ENCODE peak calls at places on chromosomes 5 and 9, in seven cellular contexts. Z, U, F, O, Q, R and Y are unnamed samples.

GRCh38 chr9:98869866-98870265 is 62.4 kb downstream of the GALNT12 start:
- DNase-seq in O (no peak), Z (no peak), R (no peak), Q (no peak), F (no peak), U (no peak), Y (no peak)

GRCh38 chr5:65209341-65209740 is 272.4 kb downstream of the ADAMTS6 start:
- DNase-seq in F (peak; percentile 77), Z (no peak), U (no peak), Q (peak; percentile 95), R (no peak), O (no peak), Y (no peak)

GRCh38 chr5:124660229-124661093 is 86.0 kb downstream of the ZNF608 start:
- DNase-seq in O (no peak), R (peak; percentile 83), U (peak; percentile 66), Q (peak; percentile 78), F (peak; percentile 65), Z (no peak), Y (no peak)

GRCh38 chr9:95552814-95553546 is 36.2 kb upstream of the PTCH1 start:
- DNase-seq in Z (no peak), Q (no peak), U (peak; percentile 46), F (no peak), O (no peak), R (peak; percentile 78), Y (no peak)

GRCh38 chr5:169801324-169801777 is 164.3 kb downstream of the DOCK2 start:
- DNase-seq in Z (no peak), Q (peak; percentile 75), F (peak; percentile 36), R (no peak), U (no peak), O (no peak), Y (no peak)

GRCh38 chr5:65611524-65611923 is 12.6 kb downstream of the TRIM23 start:
- DNase-seq in U (peak; percentile 59), O (no peak), Z (no peak), Q (peak; percentile 53), F (no peak), R (no peak), Y (no peak)

GRCh38 chr9:133066181-133066983 is 4.6 kb downstream of the CEL start:
- DNase-seq in O (no peak), Z (no peak), U (no peak), R (no peak), Q (no peak), F (no peak), Y (no peak)

GRCh38 chr9:132647355-132647754 is 22.4 kb downstream of the DDX31 start:
- DNase-seq in F (peak; percentile 99), Q (peak; percentile 99), Z (no peak), O (no peak), R (no peak), U (no peak), Y (no peak)

GRCh38 chr5:154076240-154076922 is 37.6 kb downstream of the MFAP3 start:
- DNase-seq in Z (no peak), O (no peak), F (no peak), Q (no peak), U (no peak), R (no peak), Y (no peak)

GRCh38 chr9:131905144-131905543 is 165.3 kb upstream of the RAPGEF1 start:
- DNase-seq in O (no peak), F (no peak), Q (no peak), Z (no peak), U (no peak), R (no peak), Y (no peak)

GRCh38 chr9:34233691-34234090 is 54.8 kb downstream of the UBAP1 start:
- DNase-seq in Q (no peak), O (no peak), F (peak; percentile 29), R (no peak), Z (no peak), U (no peak), Y (no peak)

GRCh38 chr5:146051678-146052077 is 53.7 kb downstream of the PLAC8L1 start:
- DNase-seq in F (no peak), Z (no peak), Q (peak; percentile 80), U (no peak), R (no peak), O (no peak), Y (no peak)

GRCh38 chr5:159481751-159482150 is 151.5 kb upstream of the IL12B start:
- DNase-seq in F (no peak), U (no peak), O (no peak), Z (no peak), Q (no peak), R (no peak), Y (no peak)

GRCh38 chr5:181223041-181223728 is at the start of gene TRIM41:
- DNase-seq in F (peak; percentile 99), Q (peak; percentile 97), Z (peak; percentile 99), R (peak; percentile 99), U (peak; percentile 98), O (peak; percentile 100), Y (peak; percentile 100)

GRCh38 chr5:134637106-134637721 is 4.6 kb upstream of the SAR1B start:
- DNase-seq in R (no peak), O (no peak), Q (no peak), F (no peak), U (no peak), Z (no peak), Y (no peak)

GRCh38 chr5:152547202-152547601 is 142.1 kb upstream of the NMUR2 start:
- DNase-seq in Q (no peak), R (no peak), Z (no peak), F (no peak), U (no peak), O (no peak), Y (no peak)

GRCh38 chr5:172565455-172565854 is 75.6 kb upstream of the NEURL1B start:
- DNase-seq in R (no peak), O (peak; percentile 84), U (no peak), Z (no peak), F (no peak), Q (no peak), Y (no peak)

GRCh38 chr5:124649548-124650501 is 96.6 kb downstream of the ZNF608 start:
- DNase-seq in O (no peak), F (peak; percentile 89), U (peak; percentile 73), Z (peak; percentile 77), R (no peak), Q (peak; percentile 97), Y (peak; percentile 88)

GRCh38 chr5:118233601-118234000 is 754.7 kb downstream of the DTWD2 start:
- DNase-seq in Z (no peak), O (no peak), F (peak; percentile 6), R (no peak), Q (peak; percentile 55), U (no peak), Y (no peak)

GRCh38 chr9:87909310-87910041 is 8.3 kb upstream of the SPATA31C1 start:
- DNase-seq in F (no peak), O (no peak), Q (no peak), U (peak; percentile 33), Z (peak; percentile 94), R (peak; percentile 39), Y (no peak)

GRCh38 chr9:22201256-22201655 is 192.2 kb upstream of the CDKN2B start:
- DNase-seq in R (no peak), Q (no peak), F (no peak), Z (no peak), U (no peak), O (no peak), Y (no peak)

GRCh38 chr5:157303667-157304327 is 37.9 kb downstream of the CYFIP2 start:
- DNase-seq in F (no peak), Q (no peak), O (no peak), U (no peak), R (peak; percentile 85), Z (no peak), Y (no peak)

GRCh38 chr9:91495450-91495849 is 71.8 kb upstream of the NFIL3 start:
- DNase-seq in U (no peak), F (peak; percentile 93), Z (no peak), Q (peak; percentile 99), R (no peak), O (no peak), Y (no peak)

GRCh38 chr5:163569284-163569683 is 63.9 kb downstream of the MAT2B start:
- DNase-seq in O (no peak), Q (peak; percentile 34), F (peak; percentile 79), R (no peak), Z (no peak), U (no peak), Y (no peak)
- TF ChIP-seq CTCF in O (no peak), Q (peak; percentile 46), F (peak; percentile 18), R (peak; percentile 70), Z (no peak), U (no peak), Y (no peak)

DNA sequence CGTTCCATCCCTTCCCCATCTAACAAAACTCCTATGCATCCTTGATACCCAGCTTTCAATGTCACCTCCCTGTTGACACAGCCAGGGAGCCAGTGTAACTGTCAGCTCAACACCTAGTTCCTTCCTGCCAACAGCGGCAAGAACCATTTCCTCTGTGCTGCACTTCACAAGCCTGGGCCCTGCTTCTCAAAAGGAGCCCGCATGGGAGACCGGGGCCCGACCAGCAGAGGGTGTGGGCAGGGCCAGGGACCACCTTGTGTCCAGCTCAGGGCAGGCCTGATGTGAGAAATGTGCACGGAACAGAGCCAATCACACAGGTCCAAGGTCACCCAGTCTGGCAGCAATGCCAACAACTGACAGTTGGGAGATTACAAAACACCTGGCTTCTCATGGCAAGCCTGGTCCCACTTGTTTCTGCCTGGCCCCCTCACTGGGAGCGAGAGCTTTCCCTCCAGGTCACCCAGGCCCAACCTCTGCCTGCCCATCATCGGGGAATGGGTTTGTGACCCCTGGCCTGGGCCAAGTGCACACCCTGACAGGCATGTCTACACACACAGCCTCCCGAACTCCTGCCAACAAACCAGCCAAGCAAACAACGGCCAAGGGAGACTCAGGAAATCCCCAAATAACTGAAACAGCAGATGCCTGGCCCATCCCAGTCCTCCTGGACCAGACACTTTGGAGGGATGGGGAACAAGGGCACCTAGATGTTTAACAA is 3.1 kb downstream of the RNF44 start:
- DNase-seq in Z (peak; percentile 64), F (no peak), R (no peak), U (no peak), Q (no peak), O (no peak), Y (no peak)
- H3K4me3 ChIP-seq in Z (no peak overlapping the region), F (no peak overlapping the region), R (peak overlapping the region; percentile 74), U (no peak overlapping the region), Q (peak overlapping the region; percentile 26), O (peak overlapping the region; percentile 1), Y (peak overlapping the region; percentile 34)

GRCh38 chr9:37988602-37989001 is 80.4 kb downstream of the SHB start:
- DNase-seq in Z (no peak), R (no peak), U (no peak), O (no peak), Q (no peak), F (no peak), Y (no peak)
- H3K36me3 ChIP-seq in Z (no peaks in the 10 kb centered on the region), R (no peaks in the 10 kb centered on the region), U (no peaks in the 10 kb centered on the region), O (no peaks in the 10 kb centered on the region), Q (peaks cover 12% of the 10 kb centered on the region), F (peaks cover 2% of the 10 kb centered on the region), Y (no peaks in the 10 kb centered on the region)

DNA sequence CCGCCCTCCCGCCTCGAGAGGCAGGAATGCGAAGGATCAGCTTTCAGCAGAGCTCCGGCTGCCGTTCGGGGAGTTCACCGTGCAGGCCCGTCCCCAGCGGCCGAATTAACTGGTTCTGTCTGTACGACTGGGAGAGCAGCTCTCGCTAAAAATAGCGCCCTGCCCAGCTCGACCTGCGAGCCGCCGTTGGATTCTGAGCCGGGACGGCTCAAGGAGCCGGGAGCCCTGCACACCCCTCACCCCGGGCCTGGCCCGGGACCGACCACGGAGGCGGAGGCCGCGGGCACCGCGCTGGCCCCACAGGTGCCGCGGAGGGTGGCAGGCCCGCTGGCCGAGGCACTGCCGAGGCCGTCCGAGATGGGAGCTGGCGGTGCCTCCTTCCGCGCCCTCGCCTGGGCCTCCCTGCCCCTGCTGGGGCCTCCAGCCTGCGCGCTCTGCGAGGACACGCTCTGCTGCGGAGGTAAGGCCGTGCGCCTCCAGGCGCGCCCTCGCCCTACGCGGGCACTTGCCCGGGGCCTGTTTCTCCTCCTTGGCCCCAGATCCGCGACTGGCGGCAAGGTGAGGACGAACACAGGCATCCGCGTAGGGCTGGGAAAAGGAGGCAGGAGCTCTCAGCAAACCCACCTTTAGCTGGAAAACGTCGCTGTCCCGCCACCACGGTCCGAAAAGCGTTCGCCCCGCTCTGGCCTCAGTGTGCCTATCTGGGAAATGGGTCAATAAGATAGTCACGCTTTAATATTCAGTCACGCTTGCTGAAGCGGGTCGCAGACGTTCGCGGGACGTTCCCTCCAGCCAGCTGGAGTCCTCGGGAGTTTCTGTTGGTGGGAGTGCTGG is 53.0 kb upstream of the DAB2IP start:
- DNase-seq in Z (peak; percentile 72), O (peak; percentile 95), F (peak; percentile 81), U (peak; percentile 86), Q (peak; percentile 80), R (peak; percentile 96), Y (no peak)
- TF ChIP-seq CTCF in Z (no peak), O (peak; percentile 28), F (no peak), U (no peak), Q (peak; percentile 21), R (peak; percentile 14), Y (no peak)